ENCODE peak calls at places on chromosomes 1 and 21, in eight cellular contexts. J is endothelial cell of umbilical vein, L is psoas muscle, X is IMR-90, B is neural progenitor cell, Z is A673, U is lower leg skin, S is astrocyte of the spinal cord. A is an unnamed sample.

GRCh38 chr21:45981641-45982255 is at the start of gene COL6A1:
- DNase-seq in X (peak), Z (no peak), U (peak), L (peak), J (peak), B (peak), S (peak), A (peak)

GRCh38 chr1:92094595-92094994 is 14.4 kb downstream of the BTBD8 start:
- DNase-seq in B (no peak), J (no peak), Z (no peak), S (no peak), U (no peak), X (no peak), L (no peak), A (no peak)

GRCh38 chr1:48776400-48777218 is at the start of gene BEND5:
- DNase-seq in L (peak), Z (peak), X (peak), B (peak), U (peak), J (no peak), S (peak), A (no peak)

GRCh38 chr1:26677306-26678115 is 18.3 kb upstream of the ARID1A start:
- DNase-seq in B (peak), X (peak), U (peak), S (peak), L (peak), Z (peak), J (peak), A (peak)

GRCh38 chr1:88302843-88303486 is 381.1 kb upstream of the PKN2 start:
- DNase-seq in U (no peak), L (no peak), Z (peak), B (peak), J (peak), X (peak), S (peak), A (peak)

GRCh38 chr1:58206749-58207148 is 339.8 kb downstream of the OMA1 start:
- DNase-seq in Z (peak), U (no peak), J (no peak), B (no peak), S (no peak), L (no peak), X (no peak), A (no peak)

GRCh38 chr1:161351482-161351881 is 16.2 kb downstream of the CFAP126 start:
- DNase-seq in B (no peak), Z (no peak), X (peak), J (no peak), L (no peak), S (no peak), U (no peak), A (peak)

GRCh38 chr1:119080586-119080985 is 59.9 kb downstream of the WARS2 start:
- DNase-seq in J (no peak), L (no peak), B (peak), U (no peak), Z (no peak), S (peak), X (peak), A (peak)

GRCh38 chr1:203144661-203145060 is 17.1 kb downstream of the ADORA1 start:
- DNase-seq in Z (no peak), L (no peak), J (no peak), U (no peak), S (no peak), B (no peak), X (peak), A (no peak)

GRCh38 chr1:168521391-168522000 is 22.3 kb downstream of the XCL2 start:
- DNase-seq in X (no peak), S (no peak), U (no peak), Z (no peak), L (no peak), J (no peak), B (no peak), A (no peak)

GRCh38 chr1:1968767-1969504 is 34.6 kb downstream of the CFAP74 start:
- DNase-seq in U (no peak), L (no peak), S (no peak), X (no peak), Z (no peak), B (no peak), J (no peak), A (no peak)

GRCh38 chr21:31449912-31450535 is 106.0 kb upstream of the TIAM1 start:
- DNase-seq in X (no peak), L (no peak), J (no peak), U (no peak), Z (no peak), S (no peak), B (no peak), A (no peak)

GRCh38 chr1:235468970-235469369 is 35.3 kb downstream of the B3GALNT2 start:
- DNase-seq in L (no peak), S (peak), B (no peak), U (no peak), X (peak), Z (peak), J (peak), A (peak)

GRCh38 chr1:71312545-71312944 is 231.7 kb upstream of the ZRANB2 start:
- DNase-seq in X (no peak), B (no peak), Z (no peak), L (no peak), S (no peak), U (no peak), J (no peak), A (no peak)

GRCh38 chr1:10663668-10664035 is 132.8 kb downstream of the CASZ1 start:
- DNase-seq in X (peak), L (peak), S (no peak), U (no peak), Z (no peak), B (peak), J (no peak), A (peak)

GRCh38 chr1:33036051-33036525 is 595 bp downstream of the AK2 start:
- DNase-seq in S (no peak), U (no peak), B (peak), X (peak), Z (peak), J (peak), L (no peak), A (no peak)

GRCh38 chr21:43021191-43021590 is 46.8 kb downstream of the PKNOX1 start:
- DNase-seq in S (no peak), U (no peak), J (no peak), L (no peak), B (no peak), Z (no peak), X (no peak), A (no peak)

GRCh38 chr1:37919277-37919676 is 27.6 kb downstream of the INPP5B start:
- DNase-seq in B (peak), L (no peak), S (peak), X (peak), U (no peak), J (no peak), Z (no peak), A (peak)

GRCh38 chr1:10816233-10816632 is 19.8 kb upstream of the CASZ1 start:
- DNase-seq in L (no peak), J (no peak), Z (no peak), S (no peak), B (no peak), U (no peak), X (no peak), A (no peak)

GRCh38 chr1:7373936-7374760 is 396.9 kb upstream of the VAMP3 start:
- DNase-seq in J (peak), B (no peak), U (peak), Z (no peak), L (no peak), X (peak), S (peak), A (no peak)

GRCh38 chr21:25515484-25516405 is 91.5 kb downstream of the MRPL39 start:
- DNase-seq in X (peak), S (peak), U (no peak), B (no peak), Z (no peak), J (no peak), L (no peak), A (peak)

GRCh38 chr21:35048706-35049617 is at the start of gene RUNX1:
- DNase-seq in Z (no peak), S (peak), U (no peak), B (no peak), X (peak), L (peak), J (peak), A (peak)

GRCh38 chr1:41672173-41672572 is 187.7 kb upstream of the EDN2 start:
- DNase-seq in J (no peak), U (no peak), B (no peak), S (peak), L (no peak), Z (no peak), X (peak), A (peak)

GRCh38 chr1:182193908-182194550 is 132.5 kb upstream of the ZNF648 start:
- DNase-seq in B (no peak), Z (no peak), S (peak), U (no peak), L (peak), J (no peak), X (peak), A (no peak)

GRCh38 chr1:194786027-194786426 is 1599.6 kb upstream of the B3GALT2 start:
- DNase-seq in Z (no peak), J (no peak), U (no peak), S (no peak), L (no peak), B (no peak), X (no peak), A (no peak)

GRCh38 chr1:23475641-23476040 is 8.3 kb downstream of the ASAP3 start:
- DNase-seq in S (no peak), X (no peak), J (no peak), B (no peak), L (no peak), U (no peak), Z (no peak), A (peak)

GRCh38 chr1:200379431-200379755 is 30.4 kb downstream of the ZNF281 start:
- DNase-seq in Z (no peak), J (no peak), X (peak), L (no peak), S (peak), U (no peak), B (no peak), A (peak)

GRCh38 chr21:33835920-33836319 is 79.7 kb downstream of the ATP5PO start:
- DNase-seq in X (no peak), L (no peak), Z (no peak), U (peak), J (no peak), B (no peak), S (no peak), A (no peak)

GRCh38 chr1:173666646-173667045 is 3.0 kb downstream of the ANKRD45 start:
- DNase-seq in S (no peak), B (no peak), L (no peak), X (peak), J (no peak), U (no peak), Z (no peak), A (no peak)

GRCh38 chr1:21263052-21263429 is 27.2 kb downstream of the ECE1 start:
- DNase-seq in L (no peak), B (no peak), Z (no peak), J (no peak), X (no peak), S (no peak), U (no peak), A (no peak)
- H3K4me3 ChIP-seq in L (no peak), B (no peak), Z (no peak), J (no peak), X (no peak), S (no peak), U (no peak), A (no peak)

GRCh38 chr21:41578708-41579107 is 70.8 kb upstream of the TMPRSS2 start:
- DNase-seq in U (peak), X (no peak), S (no peak), B (no peak), L (no peak), Z (no peak), J (no peak), A (no peak)

GRCh38 chr21:41578083-41578482 is 70.1 kb upstream of the TMPRSS2 start:
- DNase-seq in U (no peak), J (no peak), X (no peak), B (no peak), Z (no peak), S (no peak), L (no peak), A (no peak)

GRCh38 chr21:41581592-41582228 is 73.8 kb upstream of the TMPRSS2 start:
- DNase-seq in S (no peak), B (no peak), L (no peak), J (no peak), U (peak), X (no peak), Z (no peak), A (no peak)

GRCh38 chr21:41580758-41581554 is 73.0 kb upstream of the TMPRSS2 start:
- DNase-seq in J (no peak), L (no peak), S (no peak), X (no peak), B (peak), U (peak), Z (no peak), A (no peak)

GRCh38 chr21:41579692-41580091 is 71.7 kb upstream of the TMPRSS2 start:
- DNase-seq in S (no peak), U (peak), B (no peak), J (no peak), L (no peak), X (no peak), Z (no peak), A (no peak)
- TF ChIP-seq CTCF in S (no peak), U (no peak), B (no peak), J (no peak), L (no peak), X (no peak), Z (no peak), A (no peak)

GRCh38 chr1:51907079-51907702 is 28.7 kb upstream of the NRDC start:
- DNase-seq in U (no peak), B (no peak), L (no peak), S (no peak), Z (no peak), X (peak), J (no peak), A (peak)
- H3K4me3 ChIP-seq in U (no peak), B (no peak), L (no peak), S (no peak), Z (no peak), X (no peak), J (no peak), A (no peak)

GRCh38 chr21:26732442-26733221 is 112.6 kb downstream of the ADAMTS1 start:
- DNase-seq in J (peak), X (peak), L (peak), U (no peak), Z (peak), B (peak), S (peak), A (peak)
- TF ChIP-seq CTCF in J (peak), X (peak), L (peak), U (no peak), Z (peak), B (peak), S (peak), A (peak)

GRCh38 chr1:224433041-224433670 is 1.4 kb downstream of the WDR26 start:
- DNase-seq in X (no peak), S (peak), L (no peak), Z (peak), J (peak), U (no peak), B (peak), A (peak)

GRCh38 chr1:224434447-224435317 is at the start of gene WDR26:
- DNase-seq in L (peak), U (peak), Z (peak), B (peak), J (peak), S (peak), X (peak), A (peak)

GRCh38 chr1:224435318-224435763 is 744 bp upstream of the WDR26 start:
- DNase-seq in L (no peak), B (peak), U (no peak), X (peak), J (peak), Z (peak), S (peak), A (peak)

GRCh38 chr1:224433671-224434446 is 738 bp downstream of the WDR26 start:
- DNase-seq in B (peak), U (peak), X (no peak), S (no peak), Z (peak), L (peak), J (peak), A (peak)

GRCh38 chr1:224435999-224436398 is 1.4 kb upstream of the WDR26 start:
- DNase-seq in B (no peak), Z (no peak), S (no peak), J (no peak), U (no peak), X (no peak), L (no peak), A (no peak)
- H3K4me3 ChIP-seq in B (no peak), Z (peak), S (no peak), J (no peak), U (no peak), X (no peak), L (peak), A (no peak)

DNA sequence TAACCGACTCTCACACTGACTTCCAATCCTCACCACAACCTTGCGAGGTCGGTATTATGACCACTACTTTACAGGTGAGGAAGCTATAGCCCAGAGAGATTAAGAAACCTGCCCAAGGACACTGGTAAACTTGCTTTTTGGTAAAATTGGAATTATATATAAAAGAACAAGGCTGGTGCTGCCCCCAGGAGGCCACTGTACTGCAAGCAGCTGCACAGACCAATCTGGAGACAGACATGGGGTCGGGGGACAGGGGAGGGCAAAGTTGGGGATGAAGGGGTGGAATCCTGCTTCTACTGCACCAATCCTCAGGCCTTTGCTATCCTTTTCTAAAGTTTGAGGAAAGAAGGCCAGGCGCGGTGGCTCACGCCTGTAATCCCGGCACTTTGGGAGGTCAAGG is 280.8 kb downstream of the SPATA17 start:
- DNase-seq in Z (peak), L (no peak), B (no peak), J (no peak), X (no peak), U (no peak), S (no peak), A (no peak)
- TF ChIP-seq CTCF in Z (peak), L (no peak), B (peak), J (no peak), X (no peak), U (no peak), S (peak), A (no peak)

GRCh38 chr1:144551543-144552424 is 40.9 kb upstream of the PPIAL4F start:
- DNase-seq in J (peak), B (peak), U (peak), X (peak), L (peak), Z (peak), S (peak), A (peak)

GRCh38 chr1:144551107-144551542 is 41.6 kb upstream of the PPIAL4F start:
- DNase-seq in L (no peak), X (no peak), U (no peak), J (no peak), Z (no peak), B (no peak), S (no peak), A (no peak)
- H3K4me3 ChIP-seq in L (peak), X (peak), U (no peak), J (peak), Z (peak), B (peak), S (peak), A (peak)

A was measured in choroid plexus epithelial cell.